ENCODE peak calls at places on chromosomes 1 and 21, in five cellular contexts. One of them, this sample, is unnamed.

GRCh38 chr1:26627959-26628358 is 67.9 kb upstream of the ARID1A start:
- DNase-seq in left ventricle myocardium inferior: no peak
- DNase-seq in CD8-positive, alpha-beta T cell: no peak
- DNase-seq in aorta: no peak
- DNase-seq in right lobe of liver: no peak
- DNase-seq in this sample: no peak

GRCh38 chr1:183543619-183544204 is 46.5 kb downstream of the NCF2 start:
- DNase-seq in left ventricle myocardium inferior: no peak
- DNase-seq in CD8-positive, alpha-beta T cell: no peak
- DNase-seq in aorta: no peak
- DNase-seq in right lobe of liver: no peak
- DNase-seq in this sample: no peak

GRCh38 chr1:43548285-43549271 is 17.9 kb downstream of the PTPRF start:
- DNase-seq in left ventricle myocardium inferior: no peak
- DNase-seq in CD8-positive, alpha-beta T cell: no peak
- DNase-seq in aorta: no peak
- DNase-seq in right lobe of liver: peak; percentile 78
- DNase-seq in this sample: no peak

GRCh38 chr1:201758508-201759050 is 70.4 kb upstream of the IPO9 start:
- DNase-seq in left ventricle myocardium inferior: no peak
- DNase-seq in CD8-positive, alpha-beta T cell: no peak
- DNase-seq in aorta: no peak
- DNase-seq in right lobe of liver: no peak
- DNase-seq in this sample: no peak

GRCh38 chr1:226322986-226323385 is 14.0 kb upstream of the LIN9 start:
- DNase-seq in left ventricle myocardium inferior: no peak
- DNase-seq in CD8-positive, alpha-beta T cell: no peak
- DNase-seq in aorta: no peak
- DNase-seq in right lobe of liver: no peak
- DNase-seq in this sample: no peak

GRCh38 chr21:41059871-41060270 is 108.1 kb upstream of the BACE2 start:
- DNase-seq in left ventricle myocardium inferior: no peak
- DNase-seq in CD8-positive, alpha-beta T cell: no peak
- DNase-seq in aorta: no peak
- DNase-seq in right lobe of liver: no peak
- DNase-seq in this sample: no peak

GRCh38 chr1:20072771-20073170 is 2.8 kb downstream of the PLA2G5 start:
- DNase-seq in left ventricle myocardium inferior: no peak
- DNase-seq in CD8-positive, alpha-beta T cell: no peak
- DNase-seq in aorta: no peak
- DNase-seq in right lobe of liver: no peak
- DNase-seq in this sample: no peak

GRCh38 chr1:18784523-18784833 is 75.0 kb downstream of the TAS1R2 start:
- DNase-seq in left ventricle myocardium inferior: no peak
- DNase-seq in CD8-positive, alpha-beta T cell: no peak
- DNase-seq in aorta: no peak
- DNase-seq in right lobe of liver: no peak
- DNase-seq in this sample: no peak

GRCh38 chr1:61724721-61725694 is at the start of gene TM2D1:
- DNase-seq in left ventricle myocardium inferior: peak; percentile 89
- DNase-seq in CD8-positive, alpha-beta T cell: peak; percentile 66
- DNase-seq in aorta: peak; percentile 95
- DNase-seq in right lobe of liver: peak; percentile 94
- DNase-seq in this sample: peak; percentile 84

GRCh38 chr1:197471248-197472035 is 203.4 kb downstream of the CRB1 start:
- DNase-seq in left ventricle myocardium inferior: no peak
- DNase-seq in CD8-positive, alpha-beta T cell: no peak
- DNase-seq in aorta: no peak
- DNase-seq in right lobe of liver: no peak
- DNase-seq in this sample: no peak

GRCh38 chr1:31501505-31501904 is 74.8 kb upstream of the TINAGL1 start:
- DNase-seq in left ventricle myocardium inferior: no peak
- DNase-seq in CD8-positive, alpha-beta T cell: no peak
- DNase-seq in aorta: no peak
- DNase-seq in right lobe of liver: no peak
- DNase-seq in this sample: no peak

GRCh38 chr1:234315091-234315541 is 58.1 kb upstream of the COA6 start:
- DNase-seq in left ventricle myocardium inferior: no peak
- DNase-seq in CD8-positive, alpha-beta T cell: peak; percentile 12
- DNase-seq in aorta: no peak
- DNase-seq in right lobe of liver: no peak
- DNase-seq in this sample: no peak

GRCh38 chr1:96308314-96308713 is 413.3 kb upstream of the PTBP2 start:
- DNase-seq in left ventricle myocardium inferior: no peak
- DNase-seq in CD8-positive, alpha-beta T cell: no peak
- DNase-seq in aorta: no peak
- DNase-seq in right lobe of liver: no peak
- DNase-seq in this sample: no peak

GRCh38 chr1:151166506-151166956 is 587 bp downstream of the SCNM1 start:
- DNase-seq in left ventricle myocardium inferior: no peak
- DNase-seq in CD8-positive, alpha-beta T cell: no peak
- DNase-seq in aorta: no peak
- DNase-seq in right lobe of liver: no peak
- DNase-seq in this sample: no peak

GRCh38 chr1:53783056-53783455 is 44.1 kb upstream of the GLIS1 start:
- DNase-seq in left ventricle myocardium inferior: no peak
- DNase-seq in CD8-positive, alpha-beta T cell: no peak
- DNase-seq in aorta: no peak
- DNase-seq in right lobe of liver: no peak
- DNase-seq in this sample: no peak

GRCh38 chr1:29706936-29707335 is 470.6 kb downstream of the PTPRU start:
- DNase-seq in left ventricle myocardium inferior: no peak
- DNase-seq in CD8-positive, alpha-beta T cell: no peak
- DNase-seq in aorta: peak; percentile 74
- DNase-seq in right lobe of liver: no peak
- DNase-seq in this sample: no peak

GRCh38 chr1:217881607-217882332 is 250.6 kb downstream of the SPATA17 start:
- DNase-seq in left ventricle myocardium inferior: no peak
- DNase-seq in CD8-positive, alpha-beta T cell: no peak
- DNase-seq in aorta: no peak
- DNase-seq in right lobe of liver: no peak
- DNase-seq in this sample: no peak

GRCh38 chr1:112359961-112360767 is 35.9 kb upstream of the CTTNBP2NL start:
- DNase-seq in left ventricle myocardium inferior: peak; percentile 58
- DNase-seq in CD8-positive, alpha-beta T cell: no peak
- DNase-seq in aorta: peak; percentile 80
- DNase-seq in right lobe of liver: peak; percentile 60
- DNase-seq in this sample: no peak

GRCh38 chr1:2862441-2863148 is 61.1 kb upstream of the TTC34 start:
- DNase-seq in left ventricle myocardium inferior: no peak
- DNase-seq in CD8-positive, alpha-beta T cell: no peak
- DNase-seq in aorta: peak; percentile 29
- DNase-seq in right lobe of liver: peak; percentile 44
- DNase-seq in this sample: no peak
- H3K9me3 ChIP-seq in left ventricle myocardium inferior: no peaks in the 10 kb centered on the region
- H3K9me3 ChIP-seq in CD8-positive, alpha-beta T cell: no peaks in the 10 kb centered on the region
- H3K9me3 ChIP-seq in aorta: no peaks in the 10 kb centered on the region
- H3K9me3 ChIP-seq in right lobe of liver: no peaks in the 10 kb centered on the region
- H3K9me3 ChIP-seq in this sample: no peaks in the 10 kb centered on the region

GRCh38 chr1:12553963-12554362 is 64.0 kb downstream of the DHRS3 start:
- DNase-seq in left ventricle myocardium inferior: no peak
- DNase-seq in CD8-positive, alpha-beta T cell: no peak
- DNase-seq in aorta: no peak
- DNase-seq in right lobe of liver: no peak
- DNase-seq in this sample: no peak
- H3K27ac ChIP-seq in left ventricle myocardium inferior: peak overlapping the region; percentile 87
- H3K27ac ChIP-seq in CD8-positive, alpha-beta T cell: no peak overlapping the region
- H3K27ac ChIP-seq in aorta: peak overlapping the region; percentile 84
- H3K27ac ChIP-seq in right lobe of liver: no peak overlapping the region
- H3K27ac ChIP-seq in this sample: no peak overlapping the region

GRCh38 chr21:27584266-27584665 is 617.4 kb upstream of the ADAMTS5 start:
- DNase-seq in left ventricle myocardium inferior: no peak
- DNase-seq in CD8-positive, alpha-beta T cell: no peak
- DNase-seq in aorta: no peak
- DNase-seq in right lobe of liver: no peak
- DNase-seq in this sample: no peak
- H3K9me3 ChIP-seq in left ventricle myocardium inferior: peaks cover 11% of the 10 kb centered on the region
- H3K9me3 ChIP-seq in CD8-positive, alpha-beta T cell: no peaks in the 10 kb centered on the region
- H3K9me3 ChIP-seq in aorta: no peaks in the 10 kb centered on the region
- H3K9me3 ChIP-seq in right lobe of liver: no peaks in the 10 kb centered on the region
- H3K9me3 ChIP-seq in this sample: no peaks in the 10 kb centered on the region

GRCh38 chr1:186845581-186846210 is 16.9 kb downstream of the PLA2G4A start:
- DNase-seq in left ventricle myocardium inferior: no peak
- DNase-seq in CD8-positive, alpha-beta T cell: no peak
- DNase-seq in aorta: no peak
- DNase-seq in right lobe of liver: no peak
- DNase-seq in this sample: no peak
- H3K27ac ChIP-seq in left ventricle myocardium inferior: no peak overlapping the region
- H3K27ac ChIP-seq in CD8-positive, alpha-beta T cell: no peak overlapping the region
- H3K27ac ChIP-seq in aorta: no peak overlapping the region
- H3K27ac ChIP-seq in right lobe of liver: no peak overlapping the region
- H3K27ac ChIP-seq in this sample: no peak overlapping the region

GRCh38 chr21:19049567-19049966 is 646.0 kb upstream of the TMPRSS15 start:
- DNase-seq in left ventricle myocardium inferior: no peak
- DNase-seq in CD8-positive, alpha-beta T cell: no peak
- DNase-seq in aorta: no peak
- DNase-seq in right lobe of liver: no peak
- DNase-seq in this sample: no peak
- H3K9me3 ChIP-seq in left ventricle myocardium inferior: peaks cover 17% of the 10 kb centered on the region
- H3K9me3 ChIP-seq in CD8-positive, alpha-beta T cell: no peaks in the 10 kb centered on the region
- H3K9me3 ChIP-seq in aorta: no peaks in the 10 kb centered on the region
- H3K9me3 ChIP-seq in right lobe of liver: no peaks in the 10 kb centered on the region
- H3K9me3 ChIP-seq in this sample: no peaks in the 10 kb centered on the region